ENCODE peak calls at places on chromosome 4, in six cellular contexts. H is mammary epithelial cell, U is thoracic aorta, A is Peyer's patch, T is MM.1S, R is tibial artery. B is an unnamed sample.

GRCh38 chr4:87073570-87074470 is 139.0 kb downstream of the AFF1 start:
- DNase-seq in T (peak; percentile 78), H (peak; percentile 17), R (no peak), U (no peak), A (peak; percentile 89), B (no peak)

GRCh38 chr4:163331629-163332360 is 601 bp downstream of the NPY1R start:
- DNase-seq in A (no peak), T (no peak), H (peak; percentile 30), U (no peak), R (no peak), B (no peak)

GRCh38 chr4:132382243-132382642 is 766.9 kb upstream of the PCDH10 start:
- DNase-seq in U (no peak), T (no peak), H (no peak), R (no peak), A (no peak), B (no peak)

GRCh38 chr4:124711469-124712416 is 789 bp downstream of the ANKRD50 start:
- DNase-seq in H (peak; percentile 81), R (peak; percentile 46), U (no peak), A (no peak), T (peak; percentile 57), B (peak; percentile 64)

GRCh38 chr4:73127839-73128448 is 58.4 kb upstream of the COX18 start:
- DNase-seq in T (no peak), U (no peak), A (no peak), R (no peak), H (no peak), B (no peak)

GRCh38 chr4:39062094-39062493 is at the start of gene KLHL5:
- DNase-seq in R (no peak), A (no peak), U (no peak), T (no peak), H (no peak), B (no peak)

GRCh38 chr4:85398276-85398675 is 76.7 kb upstream of the ARHGAP24 start:
- DNase-seq in U (no peak), H (no peak), T (no peak), A (no peak), R (no peak), B (no peak)

GRCh38 chr4:182492456-182492855 is 249.3 kb downstream of the TENM3 start:
- DNase-seq in U (no peak), H (peak; percentile 12), T (peak; percentile 74), R (no peak), A (no peak), B (no peak)

GRCh38 chr4:36349904-36350554 is 68.6 kb downstream of the DTHD1 start:
- DNase-seq in U (no peak), A (no peak), H (no peak), R (no peak), T (no peak), B (peak; percentile 42)

GRCh38 chr4:15130441-15130840 is 128.2 kb downstream of the CPEB2 start:
- DNase-seq in U (no peak), A (no peak), H (no peak), R (no peak), T (no peak), B (no peak)

GRCh38 chr4:23728393-23728792 is 161.5 kb downstream of the PPARGC1A start:
- DNase-seq in R (no peak), A (no peak), H (peak; percentile 1), T (no peak), U (no peak), B (no peak)

GRCh38 chr4:6446538-6447451 is 25.6 kb downstream of the PPP2R2C start:
- DNase-seq in U (no peak), A (no peak), H (no peak), T (no peak), R (no peak), B (no peak)

GRCh38 chr4:46392421-46392820 is 2.5 kb upstream of the GABRA2 start:
- DNase-seq in H (peak; percentile 49), R (no peak), A (no peak), T (no peak), U (no peak), B (no peak)

GRCh38 chr4:6074723-6075122 is 56.5 kb upstream of the C4orf50 start:
- DNase-seq in U (no peak), H (no peak), T (no peak), A (no peak), R (no peak), B (no peak)

GRCh38 chr4:1418494-1419285 is 12.4 kb upstream of the NKX1-1 start:
- DNase-seq in A (no peak), T (no peak), R (no peak), H (no peak), U (no peak), B (no peak)

DNA sequence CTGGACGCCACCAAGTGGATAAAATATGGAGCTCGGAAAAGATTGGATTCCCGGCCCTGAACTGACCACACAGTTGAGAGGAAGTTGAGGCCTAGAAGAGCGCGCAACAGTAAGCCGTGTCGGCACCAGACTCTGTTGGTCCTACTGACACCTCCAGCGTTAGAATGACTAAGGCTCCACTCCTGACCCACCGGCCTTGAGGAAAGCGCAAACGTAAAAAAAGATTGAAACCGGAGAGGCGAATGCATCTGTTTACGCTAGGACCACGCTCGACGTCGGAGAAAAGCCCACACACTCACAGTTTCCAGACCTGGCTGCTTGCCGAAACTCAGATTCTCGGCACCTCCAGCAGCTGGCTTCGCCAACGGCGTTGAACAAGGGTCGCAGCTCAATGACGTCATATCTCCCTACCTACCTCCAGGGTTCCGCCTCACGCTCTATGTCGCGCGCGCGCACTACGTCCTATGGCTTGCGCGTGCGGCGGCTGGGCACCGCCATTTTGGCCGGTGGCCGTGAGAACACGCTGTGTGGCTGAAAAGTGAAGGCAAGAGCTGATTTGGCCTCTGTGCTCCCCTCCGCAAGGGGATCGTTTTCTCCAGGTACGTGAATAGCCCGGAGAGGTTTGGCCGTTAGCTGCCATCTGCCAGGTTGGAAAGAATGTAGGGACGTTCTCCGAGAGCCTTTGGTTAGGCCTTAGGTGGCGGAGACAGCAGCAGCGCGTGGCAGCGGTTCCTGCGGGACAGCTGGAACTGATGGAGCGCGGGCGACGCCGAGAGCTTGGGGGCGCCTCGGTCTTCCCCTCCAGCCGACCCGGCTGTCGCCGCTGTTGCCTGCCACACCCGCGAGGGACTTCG is at the start of the genes ABCE1 and ANAPC10:
- DNase-seq in R (peak; percentile 96), U (peak; percentile 94), T (peak; percentile 99), H (peak; percentile 96), A (peak; percentile 95), B (peak; percentile 97)
- TF ChIP-seq CTCF in R (no peak), U (no peak), T (no peak), H (peak; percentile 14), A (no peak), B (no peak)

GRCh38 chr4:3111461-3111860 is 37.0 kb downstream of the HTT start:
- DNase-seq in A (no peak), H (no peak), T (no peak), R (no peak), U (no peak), B (no peak)
- H3K36me3 ChIP-seq in A (peaks cover 81% of the 10 kb centered on the region), H (peaks cover 16% of the 10 kb centered on the region), T (peaks cover 5% of the 10 kb centered on the region), R (peaks cover 42% of the 10 kb centered on the region), U (peaks cover 24% of the 10 kb centered on the region), B (peaks cover 27% of the 10 kb centered on the region)

DNA sequence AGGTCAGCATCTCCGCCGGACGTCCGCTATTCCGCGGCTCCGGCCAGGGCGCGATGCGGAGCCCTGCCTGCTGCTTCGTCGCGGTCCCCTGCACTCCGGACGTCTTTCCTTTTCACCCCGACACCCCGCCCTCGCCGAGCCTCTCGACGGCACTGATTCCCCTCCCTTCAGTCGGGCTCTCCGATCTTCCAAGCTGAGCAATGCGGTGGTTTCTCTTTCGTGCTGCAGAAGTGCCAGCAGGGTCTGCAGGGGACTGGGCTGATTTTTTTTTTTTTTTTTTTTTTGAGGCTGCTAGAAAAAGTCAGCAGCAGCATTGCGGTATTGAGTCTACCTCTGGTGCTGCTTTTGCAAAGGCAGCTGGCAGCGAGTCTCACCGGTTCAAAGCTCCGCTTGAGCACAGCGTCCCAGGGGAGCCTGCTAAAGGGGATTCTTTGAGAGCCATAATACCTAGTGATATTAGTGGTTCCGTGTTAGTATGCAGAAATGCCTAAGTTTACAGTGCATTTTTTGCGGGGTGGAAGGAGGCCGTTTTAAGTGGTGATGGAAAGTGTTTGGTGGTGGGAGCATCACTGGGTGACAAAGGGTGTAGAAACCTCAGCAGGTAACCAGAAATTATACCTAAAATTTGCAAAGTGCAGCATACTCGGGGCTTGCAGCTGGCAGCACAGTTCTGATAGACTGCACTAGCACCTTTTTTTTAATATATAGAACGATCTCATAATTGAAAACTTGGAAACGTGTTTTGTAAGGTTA is 969 bp downstream of the STIM2 start:
- DNase-seq in A (peak; percentile 84), U (no peak), R (peak; percentile 62), H (peak; percentile 66), T (peak; percentile 85), B (peak; percentile 80)
- H3K4me1 ChIP-seq in A (no peaks in the 10 kb centered on the region), U (peaks cover 27% of the 10 kb centered on the region), R (peaks cover 24% of the 10 kb centered on the region), H (peaks cover 31% of the 10 kb centered on the region), T (peaks cover 23% of the 10 kb centered on the region), B (no peaks in the 10 kb centered on the region)

DNA sequence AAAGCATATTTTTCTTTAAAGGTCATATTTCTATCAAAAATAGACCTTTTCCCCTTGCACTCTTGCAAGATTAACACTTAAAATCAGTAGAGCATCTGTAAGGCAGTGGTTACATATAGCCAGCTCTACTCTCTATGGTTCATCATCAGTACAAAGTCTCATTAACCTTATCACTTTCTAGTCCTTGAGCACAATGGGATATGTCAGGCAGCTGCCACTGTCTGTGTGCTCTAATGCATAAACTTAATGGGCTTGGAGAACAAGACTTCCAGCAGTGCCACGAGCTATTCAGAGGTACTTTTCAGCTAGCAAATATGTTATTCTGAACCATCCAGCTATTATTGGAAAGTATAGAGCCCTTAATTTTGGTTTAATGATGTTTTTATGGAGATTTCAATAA is 393.7 kb downstream of the GASK1B start:
- DNase-seq in R (no peak), U (no peak), A (no peak), H (no peak), T (no peak), B (no peak)
- TF ChIP-seq CTCF in R (no peak), U (no peak), A (no peak), H (no peak), T (no peak), B (no peak)

GRCh38 chr4:2746891-2747695 is 9.0 kb downstream of the TNIP2 start:
- DNase-seq in A (no peak), T (no peak), U (no peak), H (no peak), R (no peak), B (no peak)
- H3K36me3 ChIP-seq in A (peaks cover 59% of the 10 kb centered on the region), T (peaks cover 7% of the 10 kb centered on the region), U (peaks cover 45% of the 10 kb centered on the region), H (peaks cover 4% of the 10 kb centered on the region), R (peaks cover 30% of the 10 kb centered on the region), B (peaks cover 10% of the 10 kb centered on the region)

GRCh38 chr4:152458801-152459302 is 77.0 kb downstream of the FBXW7 start:
- DNase-seq in T (peak; percentile 49), A (no peak), R (no peak), H (no peak), U (no peak), B (no peak)

GRCh38 chr4:152459326-152459725 is 76.6 kb downstream of the FBXW7 start:
- DNase-seq in A (no peak), T (no peak), U (no peak), R (no peak), H (no peak), B (no peak)

GRCh38 chr4:152454398-152455011 is 81.4 kb downstream of the FBXW7 start:
- DNase-seq in T (peak; percentile 16), U (no peak), R (no peak), H (peak; percentile 24), A (no peak), B (no peak)

GRCh38 chr4:152460488-152460887 is 75.4 kb downstream of the FBXW7 start:
- DNase-seq in A (no peak), R (no peak), U (no peak), T (peak; percentile 64), H (peak; percentile 14), B (no peak)

DNA sequence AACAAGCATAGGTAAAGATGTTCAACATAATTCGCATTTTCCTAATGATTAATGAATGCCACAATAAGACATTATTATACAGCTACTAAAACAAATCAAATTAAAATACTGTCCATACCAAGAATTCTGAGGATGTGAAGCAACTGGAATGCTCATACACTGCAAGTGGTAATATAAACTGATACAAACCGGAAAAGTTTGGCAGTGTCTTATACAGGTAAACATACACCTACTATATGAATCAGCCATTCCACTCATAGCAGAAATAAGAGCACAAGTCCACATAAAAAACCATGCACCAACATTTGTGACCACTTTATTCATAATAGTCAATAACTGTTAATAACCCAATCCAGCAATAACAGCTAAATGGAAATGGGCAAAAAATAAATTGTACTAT is 79.3 kb downstream of the FBXW7 start:
- DNase-seq in R (no peak), T (no peak), U (no peak), H (peak; percentile 54), A (no peak), B (no peak)
- H3K4me1 ChIP-seq in R (no peaks in the 10 kb centered on the region), T (peaks cover 31% of the 10 kb centered on the region), U (no peaks in the 10 kb centered on the region), H (no peaks in the 10 kb centered on the region), A (no peaks in the 10 kb centered on the region), B (peaks cover 4% of the 10 kb centered on the region)